ENCODE peak calls at places on chromosomes 3 and 15, in four cellular contexts. Y, R, W and H are unnamed samples.

GRCh38 chr3:74375653-74376052 is 238.8 kb downstream of the CNTN3 start:
- DNase-seq in W (no peak), Y (no peak), R (no peak), H (no peak)

GRCh38 chr15:80351211-80351610 is 53.0 kb upstream of the ARNT2 start:
- DNase-seq in Y (no peak), R (no peak), W (no peak), H (no peak)

GRCh38 chr3:46950661-46951241 is 25.8 kb downstream of the CCDC12 start:
- DNase-seq in Y (no peak), R (no peak), W (no peak), H (no peak)

GRCh38 chr15:74628199-74628598 is 12.6 kb downstream of the CLK3 start:
- DNase-seq in W (no peak), R (no peak), Y (no peak), H (no peak)

GRCh38 chr15:99718421-99718820 is 14.8 kb downstream of the LYSMD4 start:
- DNase-seq in W (no peak), R (no peak), Y (no peak), H (no peak)

GRCh38 chr3:188950832-188951489 is 220.8 kb upstream of the TPRG1 start:
- DNase-seq in R (peak; percentile 68), Y (peak; percentile 98), W (no peak), H (peak; percentile 97)

GRCh38 chr3:125670945-125671344 is 75.6 kb upstream of the OSBPL11 start:
- DNase-seq in Y (no peak), W (no peak), R (no peak), H (no peak)

GRCh38 chr15:48522911-48523310 is 122.6 kb downstream of the FBN1 start:
- DNase-seq in W (no peak), Y (no peak), R (no peak), H (no peak)

GRCh38 chr3:133882986-133883586 is 12.6 kb downstream of the RAB6B start:
- DNase-seq in Y (no peak), R (no peak), W (no peak), H (peak; percentile 18)

GRCh38 chr3:64158334-64158733 is 66.9 kb downstream of the PRICKLE2 start:
- DNase-seq in Y (no peak), R (no peak), W (no peak), H (no peak)

GRCh38 chr15:84725001-84725491 is 9.1 kb upstream of the SEC11A start:
- DNase-seq in W (no peak), Y (peak; percentile 70), R (no peak), H (no peak)

GRCh38 chr3:77577264-77577663 is 537.4 kb downstream of the ROBO2 start:
- DNase-seq in Y (no peak), W (no peak), R (no peak), H (no peak)

GRCh38 chr3:16173696-16174355 is 654 bp upstream of the GALNT15 start:
- DNase-seq in Y (peak; percentile 92), R (no peak), W (no peak), H (no peak)

GRCh38 chr3:175749981-175750380 is 890.8 kb downstream of the NAALADL2 start:
- DNase-seq in R (no peak), Y (no peak), W (no peak), H (no peak)

GRCh38 chr3:9916734-9917680 is at the start of gene IL17RC:
- DNase-seq in R (peak; percentile 92), Y (peak; percentile 75), W (no peak), H (peak; percentile 92)

GRCh38 chr3:99504258-99504657 is 134.1 kb upstream of the COL8A1 start:
- DNase-seq in W (no peak), Y (peak; percentile 64), R (no peak), H (no peak)

GRCh38 chr3:17307482-17307881 is 422.7 kb downstream of the PLCL2 start:
- DNase-seq in W (no peak), Y (no peak), R (no peak), H (no peak)

GRCh38 chr3:113968986-113969385 is 21.2 kb downstream of the ZDHHC23 start:
- DNase-seq in R (no peak), Y (peak; percentile 45), W (no peak), H (no peak)

GRCh38 chr3:178845446-178846118 is 226.0 kb downstream of the ZMAT3 start:
- DNase-seq in W (no peak), R (no peak), Y (peak; percentile 31), H (no peak)

GRCh38 chr3:60551455-60552209 is 699.6 kb downstream of the FHIT start:
- DNase-seq in Y (no peak), W (no peak), R (no peak), H (no peak)

GRCh38 chr15:33150516-33150915 is 44.0 kb downstream of the FMN1 start:
- DNase-seq in W (no peak), R (no peak), Y (no peak), H (no peak)

GRCh38 chr15:68586274-68586961 is 7.6 kb downstream of the CORO2B start:
- DNase-seq in W (no peak), R (peak; percentile 54), Y (peak; percentile 84), H (no peak)

GRCh38 chr3:140242818-140243276 is 307.9 kb downstream of the CLSTN2 start:
- DNase-seq in R (no peak), Y (peak; percentile 69), W (no peak), H (no peak)

GRCh38 chr3:100900671-100901070 is 92.5 kb downstream of the ABI3BP start:
- DNase-seq in W (no peak), R (no peak), Y (no peak), H (no peak)

GRCh38 chr15:60590935-60591490 is 112.1 kb upstream of the ICE2 start:
- DNase-seq in W (peak; percentile 43), R (peak; percentile 80), Y (peak; percentile 10), H (peak; percentile 66)

GRCh38 chr15:42461261-42461660 is 29.7 kb downstream of the ZNF106 start:
- DNase-seq in W (no peak), R (no peak), Y (no peak), H (no peak)

GRCh38 chr3:134932035-134932434 is 137.0 kb downstream of the EPHB1 start:
- DNase-seq in W (no peak), Y (no peak), R (no peak), H (no peak)

GRCh38 chr15:55403531-55403930 is 4.6 kb downstream of the CCPG1 start:
- DNase-seq in W (no peak), Y (peak; percentile 37), R (no peak), H (no peak)

GRCh38 chr3:12875857-12876451 is 34.6 kb upstream of the RPL32 start:
- DNase-seq in R (no peak), Y (no peak), W (no peak), H (no peak)

GRCh38 chr3:95775486-95776094 is 1038.8 kb upstream of the EPHA6 start:
- DNase-seq in R (no peak), W (no peak), Y (no peak), H (no peak)

GRCh38 chr15:57866149-57866736 is 159.7 kb downstream of the POLR2M start:
- DNase-seq in Y (no peak), R (peak; percentile 81), W (no peak), H (peak; percentile 71)

GRCh38 chr3:159787191-159787590 is 201.4 kb upstream of the IL12A start:
- DNase-seq in R (no peak), Y (peak; percentile 86), W (no peak), H (no peak)
- H3K4me1 ChIP-seq in R (peaks cover 8% of the 10 kb centered on the region), Y (peaks cover 43% of the 10 kb centered on the region), W (no peaks in the 10 kb centered on the region), H (no peaks in the 10 kb centered on the region)

GRCh38 chr15:93271871-93272270 is 182.9 kb upstream of the RGMA start:
- DNase-seq in W (no peak), Y (no peak), R (no peak), H (no peak)

GRCh38 chr15:93265046-93265658 is 176.1 kb upstream of the RGMA start:
- DNase-seq in R (no peak), W (no peak), Y (peak; percentile 22), H (no peak)

GRCh38 chr15:93274276-93274675 is 185.3 kb upstream of the RGMA start:
- DNase-seq in R (no peak), Y (no peak), W (no peak), H (no peak)

GRCh38 chr15:93266291-93266690 is 177.3 kb upstream of the RGMA start:
- DNase-seq in W (no peak), Y (no peak), R (no peak), H (no peak)

DNA sequence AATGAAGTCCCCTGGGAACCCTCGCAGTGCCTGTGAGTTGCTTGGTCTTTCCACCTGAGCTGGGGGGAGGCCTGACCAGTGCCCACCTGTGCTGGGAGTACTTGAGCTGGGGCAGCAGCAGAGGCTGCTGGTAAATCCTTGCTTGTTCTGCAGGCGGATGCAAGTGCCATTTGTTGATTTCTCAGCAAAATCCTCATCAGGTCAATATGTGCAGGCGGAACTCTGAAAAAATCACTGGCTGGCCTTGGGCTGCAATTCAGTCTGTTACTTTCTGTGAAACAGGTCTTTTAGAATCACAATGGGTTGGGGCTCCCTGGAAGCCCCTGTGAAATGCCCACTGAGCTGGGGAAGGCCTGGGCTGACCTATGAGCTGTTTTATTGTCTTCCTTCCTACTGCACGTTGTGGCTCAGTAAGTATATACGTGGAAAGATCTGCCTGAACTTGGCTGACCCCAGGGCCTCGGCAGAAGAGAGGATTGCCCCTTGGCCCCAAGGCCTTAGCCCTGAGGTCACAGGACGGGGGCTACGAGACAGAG is 182.0 kb upstream of the RGMA start:
- DNase-seq in R (no peak), Y (no peak), W (no peak), H (no peak)
- H3K27ac ChIP-seq in R (no peak overlapping the region), Y (no peak overlapping the region), W (no peak overlapping the region), H (no peak overlapping the region)

DNA sequence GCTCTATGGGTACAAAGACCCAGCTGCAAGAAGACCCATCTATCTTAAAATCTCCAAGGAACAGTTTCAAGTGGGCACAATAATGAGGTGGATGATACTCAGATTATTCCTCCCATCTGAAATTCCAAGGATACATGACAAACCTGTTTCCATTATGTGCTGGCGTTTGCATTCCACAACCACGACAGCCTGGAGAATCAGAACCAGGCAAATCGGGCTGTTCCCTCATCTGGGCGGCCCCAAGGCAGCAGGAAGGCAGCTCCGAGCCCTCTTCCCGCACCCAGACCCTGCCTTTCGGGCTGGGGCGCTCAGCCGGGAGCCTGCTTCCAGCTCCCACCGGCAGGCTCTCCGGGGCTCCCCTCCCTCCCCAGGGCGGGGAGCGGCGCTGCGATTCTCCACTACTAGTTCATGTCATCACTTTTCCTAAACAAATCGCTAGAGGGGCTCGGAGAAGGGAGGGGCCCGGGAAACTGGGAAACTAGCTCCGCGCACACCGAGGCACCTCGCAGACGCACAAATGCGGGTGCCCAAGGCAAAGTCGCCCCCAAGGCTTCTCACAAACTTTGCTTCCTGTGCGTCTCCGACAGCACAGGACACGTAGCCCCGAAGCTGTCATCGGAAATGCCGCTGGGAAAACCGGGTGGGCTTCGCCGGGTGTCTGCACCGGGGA is at the start of gene MGLL:
- DNase-seq in W (no peak), R (peak; percentile 78), Y (peak; percentile 35), H (no peak)
- H3K4me3 ChIP-seq in W (no peak within 1 kb of the TSS), R (peak within 1 kb of the TSS; percentile 87), Y (peak within 1 kb of the TSS; percentile 88), H (peak within 1 kb of the TSS; percentile 92)

GRCh38 chr15:54094661-54095060 is 116.4 kb downstream of the UNC13C start:
- DNase-seq in Y (no peak), R (no peak), W (no peak), H (no peak)

GRCh38 chr15:54102704-54103103 is 124.5 kb downstream of the UNC13C start:
- DNase-seq in Y (no peak), W (no peak), R (no peak), H (no peak)

GRCh38 chr15:54101664-54102270 is 123.5 kb downstream of the UNC13C start:
- DNase-seq in Y (no peak), R (no peak), W (no peak), H (no peak)

GRCh38 chr15:54097019-54097418 is 118.8 kb downstream of the UNC13C start:
- DNase-seq in Y (no peak), W (no peak), R (no peak), H (no peak)

DNA sequence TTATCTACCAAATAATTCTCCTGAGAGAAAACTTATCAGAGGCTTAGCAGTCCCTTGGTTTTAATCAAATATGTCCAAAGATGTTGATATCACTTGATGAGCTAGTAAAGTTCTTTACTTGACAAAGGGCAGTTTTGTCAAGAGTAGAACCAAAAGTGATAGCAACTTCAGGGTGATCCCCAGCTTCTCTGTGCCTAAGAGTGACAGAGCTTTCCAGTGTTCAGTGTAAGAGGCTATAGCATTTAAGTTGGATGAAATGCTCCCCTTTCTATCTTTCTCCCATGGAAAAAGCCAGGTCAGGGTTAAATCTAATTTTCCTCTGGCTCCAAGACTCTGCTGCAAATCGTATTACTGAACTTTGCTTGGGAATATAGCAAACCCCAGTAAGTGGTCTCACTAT is 120.8 kb downstream of the UNC13C start:
- DNase-seq in W (no peak), R (no peak), Y (no peak), H (no peak)
- H3K4me1 ChIP-seq in W (no peaks in the 10 kb centered on the region), R (no peaks in the 10 kb centered on the region), Y (no peaks in the 10 kb centered on the region), H (no peaks in the 10 kb centered on the region)